ENCODE peak calls at places on chromosomes 13 and 19, in nine cellular contexts. Y is suprapubic skin; A is aorta; D is CD8-positive, alpha-beta memory T cell; Z is heart right ventricle; U is tibial artery; V is cardiac muscle cell; O is GM23248; I is neural progenitor cell. K is an unnamed sample.

GRCh38 chr13:47085346-47085745 is 188.5 kb upstream of the HTR2A start:
- DNase-seq in Y (no peak), A (no peak), D (no peak), Z (no peak), U (no peak), V (no peak), O (peak; percentile 73), I (no peak), K (no peak)

GRCh38 chr19:13164370-13165090 is 14.3 kb downstream of the IER2 start:
- DNase-seq in Y (no peak), A (peak; percentile 72), D (peak; percentile 64), Z (peak; percentile 79), U (no peak), V (peak; percentile 57), O (peak; percentile 59), I (peak; percentile 92), K (peak; percentile 69)

GRCh38 chr13:52447354-52447753 is 3.1 kb downstream of the VPS36 start:
- DNase-seq in Y (no peak), A (no peak), D (no peak), Z (no peak), U (no peak), V (no peak), O (peak; percentile 30), I (no peak), K (no peak)

GRCh38 chr19:19533826-19534225 is 4.2 kb upstream of the CILP2 start:
- DNase-seq in Y (peak; percentile 57), A (no peak), D (no peak), Z (no peak), U (no peak), V (no peak), O (no peak), I (no peak), K (no peak)

GRCh38 chr19:37329686-37330085 is 41.2 kb upstream of the ZNF527 start:
- DNase-seq in Y (no peak), A (no peak), D (no peak), Z (no peak), U (no peak), V (peak; percentile 11), O (peak; percentile 16), I (peak; percentile 25), K (no peak)

GRCh38 chr19:42010245-42011126 is 16.5 kb upstream of the ATP1A3 start:
- DNase-seq in Y (no peak), A (no peak), D (no peak), Z (no peak), U (no peak), V (no peak), O (peak; percentile 58), I (no peak), K (no peak)

GRCh38 chr13:39597828-39598227 is 5.2 kb downstream of the LHFPL6 start:
- DNase-seq in Y (no peak), A (no peak), D (no peak), Z (no peak), U (no peak), V (no peak), O (peak; percentile 63), I (no peak), K (no peak)

GRCh38 chr13:40401911-40402776 is 264.3 kb downstream of the FOXO1 start:
- DNase-seq in Y (peak; percentile 97), A (peak; percentile 99), D (no peak), Z (peak; percentile 95), U (peak; percentile 98), V (no peak), O (peak; percentile 96), I (no peak), K (peak; percentile 95)

GRCh38 chr13:37869756-37870488 is at the start of gene TRPC4:
- DNase-seq in Y (peak; percentile 55), A (peak; percentile 47), D (no peak), Z (peak; percentile 33), U (peak; percentile 30), V (peak; percentile 59), O (peak; percentile 90), I (peak; percentile 86), K (peak; percentile 41)

GRCh38 chr13:26017196-26017921 is 34.5 kb downstream of the SHISA2 start:
- DNase-seq in Y (no peak), A (no peak), D (no peak), Z (no peak), U (no peak), V (no peak), O (peak; percentile 19), I (no peak), K (peak; percentile 65)

GRCh38 chr13:29905845-29906244 is 55.4 kb upstream of the UBL3 start:
- DNase-seq in Y (no peak), A (peak; percentile 63), D (no peak), Z (no peak), U (peak; percentile 41), V (no peak), O (peak; percentile 79), I (no peak), K (peak; percentile 56)

GRCh38 chr13:83136660-83137059 is 745.6 kb downstream of the SLITRK1 start:
- DNase-seq in Y (no peak), A (no peak), D (no peak), Z (no peak), U (no peak), V (no peak), O (no peak), I (no peak), K (no peak)

GRCh38 chr19:1310853-1311180 is 25.1 kb downstream of the EFNA2 start:
- DNase-seq in Y (no peak), A (no peak), D (no peak), Z (no peak), U (no peak), V (no peak), O (no peak), I (peak; percentile 69), K (no peak)

GRCh38 chr19:1312732-1313694 is 27.3 kb downstream of the EFNA2 start:
- DNase-seq in Y (no peak), A (no peak), D (no peak), Z (no peak), U (no peak), V (no peak), O (peak; percentile 64), I (peak; percentile 48), K (no peak)

GRCh38 chr19:1309977-1310852 is 24.5 kb downstream of the EFNA2 start:
- DNase-seq in Y (no peak), A (no peak), D (no peak), Z (no peak), U (no peak), V (no peak), O (no peak), I (no peak), K (no peak)

GRCh38 chr19:1313695-1314613 is 28.3 kb downstream of the EFNA2 start:
- DNase-seq in Y (no peak), A (no peak), D (no peak), Z (no peak), U (no peak), V (no peak), O (no peak), I (no peak), K (no peak)

GRCh38 chr19:1311543-1312091 is 25.9 kb downstream of the EFNA2 start:
- DNase-seq in Y (no peak), A (no peak), D (no peak), Z (no peak), U (no peak), V (no peak), O (no peak), I (peak; percentile 46), K (no peak)
- H3K36me3 ChIP-seq in Y (no peaks in the 10 kb centered on the region), A (no peaks in the 10 kb centered on the region), D (no peaks in the 10 kb centered on the region), Z (no peaks in the 10 kb centered on the region), U (no peaks in the 10 kb centered on the region), V (no peaks in the 10 kb centered on the region), O (no peaks in the 10 kb centered on the region), I (no peaks in the 10 kb centered on the region), K (no peaks in the 10 kb centered on the region)

GRCh38 chr19:10283786-10284540 is 2.8 kb upstream of the ICAM4 start:
- DNase-seq in Y (no peak), A (no peak), D (no peak), Z (no peak), U (no peak), V (no peak), O (no peak), I (no peak), K (no peak)

GRCh38 chr19:10286803-10287737 is at the start of gene ICAM4:
- DNase-seq in Y (peak; percentile 72), A (peak; percentile 81), D (no peak), Z (peak; percentile 90), U (peak; percentile 54), V (peak; percentile 71), O (peak; percentile 35), I (peak; percentile 78), K (peak; percentile 88)

GRCh38 chr19:10283301-10283733 is 3.4 kb upstream of the ICAM4 start:
- DNase-seq in Y (no peak), A (no peak), D (no peak), Z (no peak), U (no peak), V (no peak), O (no peak), I (no peak), K (peak; percentile 80)

GRCh38 chr19:10284641-10285278 is 2.0 kb upstream of the ICAM4 start:
- DNase-seq in Y (no peak), A (no peak), D (no peak), Z (no peak), U (no peak), V (no peak), O (no peak), I (no peak), K (no peak)

DNA sequence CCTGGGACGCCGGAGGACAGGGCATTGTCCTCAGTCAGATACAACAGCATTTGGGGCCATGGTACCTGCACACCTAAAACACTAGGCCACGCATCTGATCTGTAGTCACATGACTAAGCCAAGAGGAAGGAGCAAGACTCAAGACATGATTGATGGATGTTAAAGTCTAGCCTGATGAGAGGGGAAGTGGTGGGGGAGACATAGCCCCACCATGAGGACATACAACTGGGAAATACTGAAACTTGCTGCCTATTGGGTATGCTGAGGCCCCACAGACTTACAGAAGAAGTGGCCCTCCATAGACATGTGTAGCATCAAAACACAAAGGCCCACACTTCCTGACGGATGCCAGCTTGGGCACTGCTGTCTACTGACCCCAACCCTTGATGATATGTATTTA is 1.4 kb upstream of the ICAM4 start:
- DNase-seq in Y (no peak), A (no peak), D (no peak), Z (no peak), U (no peak), V (no peak), O (no peak), I (no peak), K (no peak)
- H3K4me1 ChIP-seq in Y (peaks cover 36% of the 10 kb centered on the region), A (no peaks in the 10 kb centered on the region), D (peaks cover 43% of the 10 kb centered on the region), Z (peaks cover 58% of the 10 kb centered on the region), U (no peaks in the 10 kb centered on the region), V (no peaks in the 10 kb centered on the region), O (no peaks in the 10 kb centered on the region), I (peaks cover 5% of the 10 kb centered on the region), K (peaks cover 73% of the 10 kb centered on the region)

GRCh38 chr19:53485046-53486004 is 17.8 kb downstream of the ZNF813 start:
- DNase-seq in Y (no peak), A (no peak), D (no peak), Z (no peak), U (no peak), V (no peak), O (no peak), I (no peak), K (no peak)
- H3K9me3 ChIP-seq in Y (peaks cover 29% of the 10 kb centered on the region), A (peaks cover 21% of the 10 kb centered on the region), D (peaks cover 28% of the 10 kb centered on the region), Z (peaks cover 26% of the 10 kb centered on the region), U (no peaks in the 10 kb centered on the region), V (no peaks in the 10 kb centered on the region), O (no peaks in the 10 kb centered on the region), I (peaks cover 7% of the 10 kb centered on the region), K (peaks cover 47% of the 10 kb centered on the region)

GRCh38 chr19:18128805-18129204 is 24.2 kb upstream of the PIK3R2 start:
- DNase-seq in Y (no peak), A (no peak), D (no peak), Z (no peak), U (no peak), V (no peak), O (no peak), I (no peak), K (no peak)
- H3K36me3 ChIP-seq in Y (peaks cover 55% of the 10 kb centered on the region), A (peaks cover 2% of the 10 kb centered on the region), D (peaks cover 43% of the 10 kb centered on the region), Z (no peaks in the 10 kb centered on the region), U (peaks cover 32% of the 10 kb centered on the region), V (peaks cover 4% of the 10 kb centered on the region), O (no peaks in the 10 kb centered on the region), I (no peaks in the 10 kb centered on the region), K (peaks cover 88% of the 10 kb centered on the region)